ENCODE peak calls at places on chromosomes 3 and 15, in five cellular contexts. N is K562, F is A549, T is HepG2, J is GM12878. S is an unnamed sample.

GRCh38 chr3:128559486-128560225 is 66.7 kb upstream of the GATA2 start:
- DNase-seq in J (no peak), N (no peak), T (no peak), F (peak; percentile 37), S (peak; percentile 52)

GRCh38 chr3:150384517-150385212 is 23.4 kb upstream of the TSC22D2 start:
- DNase-seq in F (no peak), T (peak; percentile 76), N (peak; percentile 81), J (peak; percentile 97), S (peak; percentile 89)

GRCh38 chr15:32790352-32790999 is 72.7 kb downstream of the GREM1 start:
- DNase-seq in N (no peak), J (no peak), F (no peak), T (peak; percentile 24), S (no peak)

GRCh38 chr3:122668930-122669730 is 11.5 kb upstream of the PARP14 start:
- DNase-seq in F (peak; percentile 22), T (peak; percentile 50), J (no peak), N (peak; percentile 14), S (no peak)

GRCh38 chr3:170749765-170750477 is 120.1 kb downstream of the RPL22L1 start:
- DNase-seq in J (no peak), N (no peak), F (no peak), T (no peak), S (no peak)

GRCh38 chr3:100880072-100880471 is 113.1 kb downstream of the ABI3BP start:
- DNase-seq in N (no peak), T (no peak), J (no peak), F (no peak), S (no peak)

GRCh38 chr3:183277260-183277659 is 24.2 kb downstream of the B3GNT5 start:
- DNase-seq in N (no peak), J (no peak), T (no peak), F (no peak), S (no peak)

GRCh38 chr3:110614181-110614580 is 457.4 kb upstream of the NECTIN3 start:
- DNase-seq in T (no peak), J (no peak), F (no peak), N (no peak), S (no peak)

GRCh38 chr3:96370637-96371036 is 443.8 kb upstream of the EPHA6 start:
- DNase-seq in T (no peak), F (no peak), N (no peak), J (no peak), S (no peak)

GRCh38 chr3:52149021-52149420 is 5.2 kb downstream of the POC1A start:
- DNase-seq in J (no peak), T (no peak), F (no peak), N (no peak), S (no peak)

GRCh38 chr15:37599175-37599574 is 335.3 kb upstream of the TMCO5A start:
- DNase-seq in N (no peak), J (no peak), F (no peak), T (no peak), S (no peak)

GRCh38 chr15:25093455-25094029 is 138.8 kb downstream of the SNRPN start:
- DNase-seq in F (no peak), T (no peak), J (no peak), N (no peak), S (no peak)

GRCh38 chr15:95874625-95875024 is 455.9 kb upstream of the NR2F2 start:
- DNase-seq in J (no peak), N (no peak), F (no peak), T (no peak), S (no peak)
- TF ChIP-seq JUNB in J (no peak), N (no peak), F (no peak), T (no peak), S (no peak)

GRCh38 chr15:100900895-100901169 is 18.3 kb upstream of the LRRK1 start:
- DNase-seq in N (no peak), F (no peak), T (no peak), J (no peak), S (no peak)
- H3K27ac ChIP-seq in N (no peak overlapping the region), F (no peak overlapping the region), T (no peak overlapping the region), J (no peak overlapping the region), S (no peak overlapping the region)

DNA sequence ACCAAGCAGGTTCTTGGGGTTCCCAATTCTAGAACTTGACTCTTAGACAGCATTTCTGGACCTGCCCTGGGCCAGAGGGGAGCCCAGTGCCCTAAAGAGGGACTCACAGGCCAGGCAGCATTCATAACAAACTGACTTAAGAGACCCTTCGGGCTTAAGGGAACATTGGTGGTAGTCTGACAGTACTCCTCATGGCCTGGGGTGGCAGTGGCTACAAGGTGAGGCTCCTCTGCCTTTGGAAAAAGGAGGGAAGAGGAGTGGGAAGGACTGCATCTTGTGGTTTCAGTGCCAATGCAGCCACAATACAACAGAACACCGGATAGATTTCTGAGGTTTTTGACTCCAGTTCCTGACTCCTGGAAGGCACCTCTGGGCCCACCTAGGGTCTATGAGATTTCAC is 172.2 kb upstream of the STRIT1 start:
- DNase-seq in T (no peak), N (no peak), J (no peak), F (peak; percentile 2), S (peak; percentile 45)
- TF ChIP-seq CTCF in T (no peak), N (no peak), J (no peak), F (no peak), S (peak; percentile 29)

DNA sequence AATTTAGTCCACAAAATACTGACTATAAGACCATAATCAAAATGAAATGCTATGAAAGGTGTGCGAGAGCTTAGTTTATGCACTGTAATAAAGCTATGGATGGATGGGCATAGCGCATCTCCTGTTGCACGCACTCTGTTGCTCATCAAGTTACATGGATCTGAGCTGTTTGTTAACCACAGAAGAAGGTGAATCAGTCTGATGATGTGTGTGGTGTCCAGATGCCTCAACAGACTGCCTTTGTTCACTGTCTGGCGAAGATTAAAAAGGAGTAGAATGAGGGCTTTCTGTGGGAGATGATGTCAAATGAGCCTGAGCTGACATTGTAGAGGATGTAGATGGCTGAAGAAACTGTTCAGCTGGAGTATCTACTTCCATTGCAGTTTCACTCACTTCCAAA is 36.1 kb downstream of the NSMCE3 start:
- DNase-seq in J (no peak), T (no peak), F (no peak), N (no peak), S (no peak)
- TF ChIP-seq JUNB in J (no peak), T (no peak), F (no peak), N (no peak), S (no peak)

GRCh38 chr15:68366314-68366713 is 65.6 kb downstream of the ITGA11 start:
- DNase-seq in T (no peak), N (no peak), J (no peak), F (no peak), S (peak; percentile 72)

GRCh38 chr15:68365770-68366169 is 66.2 kb downstream of the ITGA11 start:
- DNase-seq in T (no peak), J (no peak), F (no peak), N (no peak), S (no peak)

GRCh38 chr15:68364028-68364659 is 67.8 kb downstream of the ITGA11 start:
- DNase-seq in J (no peak), N (no peak), T (no peak), F (no peak), S (no peak)

GRCh38 chr15:68364660-68365035 is 67.3 kb downstream of the ITGA11 start:
- DNase-seq in J (no peak), N (no peak), T (no peak), F (no peak), S (no peak)

GRCh38 chr15:68365140-68365745 is 66.7 kb downstream of the ITGA11 start:
- DNase-seq in T (no peak), J (no peak), F (no peak), N (no peak), S (no peak)
- H3K27ac ChIP-seq in T (no peak overlapping the region), J (no peak overlapping the region), F (peak overlapping the region; percentile 47), N (no peak overlapping the region), S (no peak overlapping the region)

GRCh38 chr15:99053380-99054024 is 45.9 kb upstream of the PGPEP1L start:
- DNase-seq in N (no peak), J (no peak), F (no peak), T (no peak), S (no peak)
- TF ChIP-seq CTCF in N (no peak), J (no peak), F (no peak), T (no peak), S (no peak)

DNA sequence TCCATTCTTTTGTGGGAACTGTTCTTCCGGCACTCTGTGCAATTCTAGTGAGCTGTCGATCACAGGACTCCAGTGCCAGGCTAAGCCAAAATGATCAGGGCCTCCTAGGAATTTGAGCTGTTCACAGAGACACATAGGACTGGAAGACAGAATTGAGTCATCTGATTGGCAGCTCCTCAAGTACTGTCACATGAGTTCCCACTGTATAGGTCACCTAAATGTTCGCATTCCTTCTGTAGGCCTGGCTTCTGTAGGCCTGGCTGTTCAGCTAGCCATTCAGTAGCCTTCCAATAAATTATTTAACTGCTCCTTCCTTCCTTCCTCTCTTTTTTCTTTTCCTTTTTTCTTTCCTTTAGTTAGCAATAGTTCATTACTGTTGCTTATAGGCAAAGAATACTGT is 4.3 kb downstream of the PROS1 start:
- DNase-seq in J (no peak), N (peak; percentile 26), F (peak; percentile 16), T (no peak), S (no peak)
- TF ChIP-seq JUNB in J (no peak), N (no peak), F (no peak), T (no peak), S (no peak)

DNA sequence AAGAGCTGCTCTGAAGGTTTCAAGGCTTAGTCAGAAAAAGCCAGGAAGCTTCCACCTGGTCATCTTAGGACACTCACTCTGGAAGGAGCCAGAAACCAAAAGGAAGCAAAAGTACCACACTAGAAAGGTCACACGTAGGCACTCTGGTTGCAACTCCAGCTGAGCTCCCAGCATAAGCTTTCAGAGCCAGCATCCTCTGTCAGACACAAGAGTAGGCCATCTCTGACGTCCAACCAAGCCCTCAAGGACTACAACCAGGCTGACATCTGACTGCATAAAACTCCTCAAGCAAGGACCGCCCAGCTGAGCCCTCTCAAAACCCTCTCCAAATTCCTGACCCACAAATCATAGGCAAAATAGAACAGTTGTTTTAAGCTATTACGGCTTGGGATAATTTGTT is 12.8 kb downstream of the SH3BP5 start:
- DNase-seq in F (no peak), T (no peak), N (no peak), J (no peak), S (no peak)
- H3K27ac ChIP-seq in F (peak overlapping the region; percentile 8), T (no peak overlapping the region), N (no peak overlapping the region), J (no peak overlapping the region), S (no peak overlapping the region)

DNA sequence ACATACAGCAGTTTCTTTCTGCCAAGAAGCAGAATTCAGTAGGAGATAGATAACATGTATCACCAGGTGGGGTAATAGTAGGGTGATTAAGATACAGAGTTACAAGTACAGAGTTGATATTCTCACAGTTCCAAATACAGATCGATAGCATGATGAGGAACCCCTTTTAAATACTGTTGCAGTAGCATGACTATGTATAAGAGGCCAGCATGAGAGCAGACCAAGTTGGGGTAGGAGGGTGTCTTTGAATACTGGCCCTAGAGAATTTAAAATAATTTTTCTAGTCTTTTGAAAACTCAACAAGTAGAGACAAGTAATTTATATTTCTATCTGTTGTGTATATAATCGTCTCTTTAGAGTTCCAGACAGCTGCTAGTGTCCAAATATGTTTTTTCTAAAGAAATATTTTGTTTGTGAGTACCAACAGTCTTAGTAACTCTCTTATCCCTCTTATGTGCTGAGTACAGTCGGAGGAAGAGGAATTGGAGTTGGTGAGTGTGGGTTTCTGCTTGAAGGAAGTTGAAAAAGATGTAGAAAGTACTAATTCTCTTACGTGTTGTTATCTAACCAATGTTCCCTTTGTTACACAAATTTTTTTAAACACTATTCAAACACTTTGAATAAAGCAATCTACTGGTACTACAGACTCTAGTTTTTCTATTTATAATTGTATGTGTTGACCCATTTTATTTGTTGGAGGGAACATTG is 30.2 kb downstream of the LYSMD4 start:
- DNase-seq in J (no peak), F (no peak), N (no peak), T (no peak), S (no peak)
- TF ChIP-seq CTCF in J (no peak), F (no peak), N (no peak), T (no peak), S (no peak)

S was measured in GM23338.